ENCODE peak calls at places on chromosome 9, in ten cellular contexts. P is ovary; H is substantia nigra; B is activated gamma-delta T cell; R is hypothalamus; V is AG09309; Z is colonic mucosa; G is activated naive CD8-positive, alpha-beta T cell treated with anti-CD3 and anti-CD28 coated beads for 36 hours; N is nephron progenitor cell; S is RWPE1. L is an unnamed sample.

GRCh38 chr9:23728736-23729135 is 97.3 kb downstream of the ELAVL2 start:
- DNase-seq in P (no peak), H (no peak), B (no peak), R (no peak), V (no peak), Z (no peak), G (no peak), N (no peak), S (no peak), L (no peak)

GRCh38 chr9:71941060-71941568 is 29.7 kb downstream of the C9orf85 start:
- DNase-seq in P (no peak), H (no peak), B (no peak), R (no peak), V (no peak), Z (no peak), G (no peak), N (no peak), S (no peak), L (no peak)

GRCh38 chr9:4508246-4508906 is 18.1 kb downstream of the SLC1A1 start:
- DNase-seq in P (no peak), H (no peak), B (no peak), R (no peak), V (peak), Z (no peak), G (no peak), N (no peak), S (no peak), L (peak)

GRCh38 chr9:129869585-129870501 is 34.6 kb downstream of the USP20 start:
- DNase-seq in P (no peak), H (no peak), B (no peak), R (no peak), V (no peak), Z (no peak), G (no peak), N (no peak), S (no peak), L (no peak)

GRCh38 chr9:137297060-137297664 is 4.9 kb downstream of the NRARP start:
- DNase-seq in P (peak), H (no peak), B (no peak), R (no peak), V (no peak), Z (peak), G (no peak), N (peak), S (no peak), L (no peak)

GRCh38 chr9:70578720-70579119 is 164.3 kb upstream of the KLF9 start:
- DNase-seq in P (no peak), H (no peak), B (no peak), R (no peak), V (no peak), Z (no peak), G (no peak), N (no peak), S (no peak), L (no peak)

GRCh38 chr9:88481933-88482332 is 53.0 kb upstream of the NXNL2 start:
- DNase-seq in P (no peak), H (no peak), B (no peak), R (peak), V (no peak), Z (no peak), G (no peak), N (no peak), S (no peak), L (no peak)

GRCh38 chr9:81022177-81022576 is 667.2 kb downstream of the TLE1 start:
- DNase-seq in P (no peak), H (no peak), B (no peak), R (no peak), V (no peak), Z (no peak), G (no peak), N (no peak), S (no peak), L (peak)

GRCh38 chr9:136324501-136325300 is 2.6 kb upstream of the GPSM1 start:
- DNase-seq in P (peak), H (no peak), B (no peak), R (no peak), V (no peak), Z (no peak), G (no peak), N (no peak), S (no peak), L (no peak)

GRCh38 chr9:15697459-15697858 is 144.6 kb downstream of the CCDC171 start:
- DNase-seq in P (no peak), H (no peak), B (no peak), R (no peak), V (peak), Z (no peak), G (no peak), N (no peak), S (peak), L (peak)

GRCh38 chr9:4237748-4238511 is 61.9 kb downstream of the GLIS3 start:
- DNase-seq in P (no peak), H (no peak), B (no peak), R (no peak), V (no peak), Z (no peak), G (no peak), N (no peak), S (no peak), L (no peak)

GRCh38 chr9:126613656-126614055 is at the start of gene LMX1B:
- DNase-seq in P (no peak), H (no peak), B (no peak), R (no peak), V (no peak), Z (no peak), G (no peak), N (peak), S (peak), L (peak)

GRCh38 chr9:124852829-124853531 is at the start of gene WDR38:
- DNase-seq in P (peak), H (peak), B (peak), R (peak), V (no peak), Z (peak), G (peak), N (peak), S (peak), L (peak)

GRCh38 chr9:92671323-92671722 is 1.4 kb upstream of the IPPK start:
- DNase-seq in P (peak), H (no peak), B (no peak), R (no peak), V (no peak), Z (peak), G (no peak), N (no peak), S (peak), L (peak)

GRCh38 chr9:117734523-117735314 is 30.5 kb downstream of the TLR4 start:
- DNase-seq in P (no peak), H (no peak), B (no peak), R (no peak), V (peak), Z (no peak), G (no peak), N (no peak), S (no peak), L (peak)

GRCh38 chr9:136693490-136694162 is 6.4 kb upstream of the AGPAT2 start:
- DNase-seq in P (no peak), H (no peak), B (no peak), R (no peak), V (no peak), Z (peak), G (no peak), N (no peak), S (peak), L (no peak)

L was measured in fibroblast of gingiva.